ENCODE peak calls at places on chromosomes 2 and 18, in seven cellular contexts. J is breast epithelium, O is astrocyte, E is adrenal gland, K is body of pancreas, B is neural progenitor cell, V is GM23248. Y is an unnamed sample. For H3K36me3, the result is how much of the 10 kb centered on the place peaks cover.

GRCh38 chr2:16773080-16773713 is 107.6 kb upstream of the CYRIA start:
- DNase-seq in J (no peak), O (peak), E (peak), K (no peak), B (peak), V (peak), Y (peak)

GRCh38 chr2:200625958-200626363 is 40.1 kb downstream of the AOX1 start:
- DNase-seq in J (no peak), O (no peak), E (no peak), K (no peak), B (no peak), V (peak), Y (no peak)

GRCh38 chr2:235594041-235594440 is 100.2 kb downstream of the AGAP1 start:
- DNase-seq in J (no peak), O (peak), E (no peak), K (no peak), B (peak), V (peak), Y (no peak)

GRCh38 chr2:113851640-113852039 is 38.2 kb upstream of the ACTR3 start:
- DNase-seq in J (no peak), O (peak), E (peak), K (peak), B (no peak), V (peak), Y (no peak)

GRCh38 chr2:200319587-200320337 is 13.3 kb downstream of the SPATS2L start:
- DNase-seq in J (no peak), O (peak), E (no peak), K (no peak), B (no peak), V (peak), Y (no peak)

GRCh38 chr2:43171789-43172188 is 54.6 kb downstream of the ZFP36L2 start:
- DNase-seq in J (peak), O (peak), E (peak), K (peak), B (no peak), V (peak), Y (no peak)

GRCh38 chr18:77676901-77677300 is 427.3 kb downstream of the GALR1 start:
- DNase-seq in J (no peak), O (no peak), E (no peak), K (no peak), B (peak), V (no peak), Y (no peak)

GRCh38 chr2:127045792-127046501 is 61.0 kb downstream of the BIN1 start:
- DNase-seq in J (no peak), O (no peak), E (peak), K (peak), B (no peak), V (peak), Y (no peak)

GRCh38 chr18:41939326-41939725 is 15.7 kb upstream of the PIK3C3 start:
- DNase-seq in J (no peak), O (peak), E (no peak), K (no peak), B (no peak), V (peak), Y (no peak)

GRCh38 chr2:113257511-113258264 is 21.0 kb downstream of the PAX8 start:
- DNase-seq in J (no peak), O (no peak), E (no peak), K (no peak), B (no peak), V (no peak), Y (no peak)

GRCh38 chr18:55064760-55065159 is 105.5 kb upstream of the CCDC68 start:
- DNase-seq in J (no peak), O (no peak), E (no peak), K (no peak), B (no peak), V (no peak), Y (no peak)

GRCh38 chr2:61670591-61671503 is 132.7 kb upstream of the XPO1 start:
- DNase-seq in J (no peak), O (peak), E (peak), K (peak), B (no peak), V (peak), Y (peak)

GRCh38 chr2:67135201-67135600 is 261.9 kb upstream of the ETAA1 start:
- DNase-seq in J (no peak), O (no peak), E (no peak), K (no peak), B (no peak), V (no peak), Y (no peak)

GRCh38 chr2:99377879-99378278 is 40.7 kb downstream of the EIF5B start:
- DNase-seq in J (no peak), O (no peak), E (no peak), K (no peak), B (no peak), V (no peak), Y (no peak)

GRCh38 chr2:58364098-58364497 is 123.0 kb upstream of the FANCL start:
- DNase-seq in J (no peak), O (no peak), E (no peak), K (no peak), B (no peak), V (no peak), Y (no peak)

GRCh38 chr2:237485304-237485703 is 1.7 kb upstream of the MLPH start:
- DNase-seq in J (no peak), O (no peak), E (no peak), K (no peak), B (no peak), V (peak), Y (no peak)

GRCh38 chr2:208256192-208256782 is 1.4 kb upstream of the IDH1 start:
- DNase-seq in J (no peak), O (no peak), E (no peak), K (no peak), B (peak), V (no peak), Y (no peak)

GRCh38 chr2:189142893-189143759 is 36.4 kb downstream of the COL5A2 start:
- DNase-seq in J (no peak), O (no peak), E (peak), K (peak), B (peak), V (peak), Y (peak)

GRCh38 chr18:62710417-62710816 is 4.9 kb upstream of the PHLPP1 start:
- DNase-seq in J (no peak), O (peak), E (no peak), K (no peak), B (no peak), V (peak), Y (peak)

GRCh38 chr2:26602575-26602974 is 38.6 kb downstream of the CIB4 start:
- DNase-seq in J (no peak), O (no peak), E (no peak), K (no peak), B (no peak), V (no peak), Y (no peak)

GRCh38 chr2:224142397-224143312 is 103.6 kb upstream of the SERPINE2 start:
- DNase-seq in J (no peak), O (peak), E (no peak), K (no peak), B (no peak), V (peak), Y (no peak)

GRCh38 chr2:27795868-27796277 is 24.4 kb downstream of the MRPL33 start:
- DNase-seq in J (no peak), O (peak), E (peak), K (no peak), B (no peak), V (peak), Y (no peak)

GRCh38 chr2:16722677-16723076 is 57.0 kb upstream of the CYRIA start:
- DNase-seq in J (no peak), O (no peak), E (no peak), K (no peak), B (peak), V (no peak), Y (no peak)

GRCh38 chr2:222952204-222952603 is 91.4 kb downstream of the ACSL3 start:
- DNase-seq in J (no peak), O (no peak), E (no peak), K (peak), B (no peak), V (no peak), Y (no peak)

GRCh38 chr2:100141906-100142305 is 484 bp downstream of the AFF3 start:
- DNase-seq in J (no peak), O (no peak), E (no peak), K (no peak), B (no peak), V (no peak), Y (no peak)

GRCh38 chr2:204060896-204061640 is 124.5 kb downstream of the ICOS start:
- DNase-seq in J (no peak), O (no peak), E (no peak), K (no peak), B (peak), V (no peak), Y (no peak)

DNA sequence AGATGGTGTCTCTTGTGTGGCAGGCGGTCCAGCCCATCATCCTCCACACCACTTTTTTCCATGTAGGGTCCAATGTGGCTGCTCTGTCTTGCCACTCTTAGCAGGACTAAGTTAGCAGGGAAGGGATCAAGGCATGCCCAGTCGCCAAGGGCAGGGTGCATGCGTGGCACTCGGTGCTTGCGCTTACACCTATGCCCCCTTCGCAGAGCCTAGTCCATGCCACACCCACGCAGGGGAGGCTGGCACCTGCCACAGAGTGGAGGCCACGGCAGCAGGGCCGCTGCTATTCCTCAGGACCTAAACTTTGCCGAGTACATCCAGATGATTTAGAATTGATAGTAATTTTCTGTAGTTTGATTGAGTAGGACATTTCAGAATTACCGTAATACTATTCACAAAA is 59.5 kb downstream of the RALBP1 start:
- DNase-seq in J (no peak), O (no peak), E (no peak), K (no peak), B (no peak), V (no peak), Y (no peak)
- H3K36me3 ChIP-seq in J (under half), O (under half), E (under half), K (under half), B (under half), V (under half), Y (under half)

DNA sequence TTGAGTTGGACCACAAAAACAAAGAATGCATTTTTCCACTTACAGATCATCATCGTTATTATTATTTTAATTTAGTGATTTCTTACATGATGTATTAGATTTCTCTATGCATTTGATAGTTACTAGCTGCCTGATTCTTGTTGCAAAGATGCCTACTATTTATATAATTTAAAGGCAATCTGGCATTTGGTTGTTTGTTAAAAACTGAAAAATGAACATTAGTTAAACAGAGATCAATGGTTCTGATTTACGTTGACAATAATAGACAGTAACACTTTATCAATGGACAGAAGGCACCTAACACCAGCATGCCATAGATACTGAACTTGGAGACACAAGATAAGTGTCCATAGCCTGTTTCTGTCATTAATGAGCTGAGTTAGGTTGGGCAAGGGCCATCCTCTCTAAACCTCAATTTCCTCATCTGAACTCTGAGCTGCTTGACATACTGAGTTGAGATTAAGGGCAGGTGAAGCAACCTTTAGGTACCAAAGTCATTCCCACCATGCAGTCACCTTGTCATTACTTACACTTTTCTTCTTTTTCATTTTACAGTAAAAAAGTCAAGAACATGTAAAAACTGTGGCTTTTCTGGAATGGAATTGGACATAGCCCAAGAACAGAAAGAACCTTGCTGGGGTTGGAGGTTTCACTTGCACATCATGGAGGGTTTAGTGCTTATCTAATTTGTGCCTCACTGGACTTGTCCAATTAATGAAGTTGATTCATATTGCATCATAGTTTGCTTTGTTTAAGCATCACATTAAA is 3.0 kb downstream of the CCL20 start:
- DNase-seq in J (no peak), O (peak), E (no peak), K (no peak), B (no peak), V (peak), Y (no peak)
- H3K4me3 ChIP-seq in J (no peak), O (no peak), E (no peak), K (no peak), B (no peak), V (peak), Y (peak)

GRCh38 chr2:33241581-33241980 is 234.9 kb upstream of the RASGRP3 start:
- DNase-seq in J (no peak), O (peak), E (no peak), K (no peak), B (no peak), V (no peak), Y (no peak)

GRCh38 chr2:33236457-33236856 is 240.0 kb upstream of the RASGRP3 start:
- DNase-seq in J (no peak), O (peak), E (no peak), K (no peak), B (no peak), V (peak), Y (no peak)

GRCh38 chr2:33240178-33240577 is 236.3 kb upstream of the RASGRP3 start:
- DNase-seq in J (no peak), O (peak), E (no peak), K (no peak), B (no peak), V (no peak), Y (no peak)

GRCh38 chr2:33241072-33241471 is 235.4 kb upstream of the RASGRP3 start:
- DNase-seq in J (no peak), O (no peak), E (no peak), K (no peak), B (no peak), V (no peak), Y (no peak)

DNA sequence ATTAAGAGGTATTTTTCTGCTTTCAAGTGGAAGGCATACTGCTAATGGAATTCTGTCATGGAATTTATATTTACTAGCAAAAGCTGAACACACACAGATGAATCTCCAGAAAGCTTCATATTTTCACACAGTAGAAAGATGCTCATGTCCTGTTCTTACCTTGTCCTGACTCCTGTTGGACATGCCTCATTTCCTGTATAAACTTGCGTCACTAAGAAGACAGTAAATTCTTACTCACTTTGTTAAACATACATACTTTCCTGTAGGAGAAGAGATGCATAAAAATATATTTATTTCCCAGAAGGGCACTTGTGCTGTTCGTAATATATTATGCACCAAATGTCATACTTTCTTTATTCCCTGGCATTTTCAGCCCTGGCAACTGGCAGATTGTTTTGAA is 238.3 kb upstream of the RASGRP3 start:
- DNase-seq in J (no peak), O (peak), E (no peak), K (no peak), B (no peak), V (peak), Y (no peak)
- H3K36me3 ChIP-seq in J (under half), O (under half), E (under half), K (under half), B (under half), V (under half), Y (under half)

DNA sequence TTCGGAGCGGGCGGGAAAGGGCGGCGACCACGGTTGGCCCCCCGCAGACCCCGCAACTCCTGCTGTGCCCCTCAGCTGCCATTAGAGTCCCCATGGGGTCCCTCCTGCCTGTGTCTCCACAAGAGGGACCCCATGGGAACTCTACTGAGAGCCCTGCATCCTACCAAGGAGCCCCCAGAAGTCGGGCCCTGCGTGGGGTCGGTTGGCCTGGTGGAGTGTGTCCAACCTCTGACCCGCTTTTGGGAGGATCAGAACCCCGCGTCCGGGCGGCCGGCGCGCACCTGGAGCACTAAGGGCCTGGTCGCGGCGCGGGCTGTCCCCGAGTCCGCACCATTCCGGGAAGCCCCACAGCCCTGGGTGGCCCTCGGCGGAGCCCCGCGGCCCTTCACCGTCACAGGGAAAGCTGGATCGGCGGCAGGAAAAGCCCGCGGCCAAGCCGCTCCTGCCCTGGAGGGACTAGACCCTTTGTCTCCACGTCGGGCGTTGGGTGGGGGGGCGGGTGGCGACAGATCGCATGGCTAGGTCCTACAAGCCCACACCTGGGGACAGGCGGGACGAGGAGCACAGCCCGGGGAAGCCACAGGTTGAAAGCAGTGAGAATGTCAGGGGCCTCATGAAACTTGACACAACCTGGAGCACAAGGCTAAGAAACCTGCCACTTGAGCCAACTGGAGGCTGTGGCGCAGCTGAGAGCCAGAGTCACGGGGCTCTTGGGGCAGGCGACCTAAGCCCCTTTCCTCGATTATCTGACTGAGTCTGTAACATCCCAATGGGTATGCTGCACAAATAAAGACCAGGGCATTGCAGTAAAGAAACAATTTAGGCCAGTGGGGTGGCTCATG is 11.2 kb upstream of the CXXC1 start:
- DNase-seq in J (no peak), O (no peak), E (no peak), K (no peak), B (no peak), V (no peak), Y (no peak)
- H3K4me3 ChIP-seq in J (peak), O (peak), E (no peak), K (no peak), B (peak), V (peak), Y (no peak)

Y was measured in MG63.